ENCODE peak calls at places on chromosomes 12 and 14, in seven cellular contexts. Z is HCT116, I is AG04450, C is OCI-LY7, B is heart right ventricle, X is MM.1S, U is PC-3. K is an unnamed sample.

GRCh38 chr14:49879683-49880204 is 13.1 kb upstream of the ARF6 start:
- DNase-seq in Z (peak), I (no peak), C (peak), B (no peak), X (peak), U (peak), K (no peak)

GRCh38 chr12:126719886-126720666 is 1546.9 kb upstream of the TMEM132C start:
- DNase-seq in Z (no peak), I (no peak), C (no peak), B (no peak), X (no peak), U (no peak), K (no peak)

GRCh38 chr14:35384386-35385041 is 20.0 kb downstream of the NFKBIA start:
- DNase-seq in Z (no peak), I (peak), C (no peak), B (peak), X (no peak), U (no peak), K (peak)

GRCh38 chr12:82517027-82517426 is 158.7 kb downstream of the METTL25 start:
- DNase-seq in Z (peak), I (no peak), C (peak), B (no peak), X (peak), U (peak), K (no peak)

GRCh38 chr12:99122959-99123358 is 477.9 kb downstream of the APAF1 start:
- DNase-seq in Z (no peak), I (no peak), C (no peak), B (no peak), X (no peak), U (no peak), K (no peak)

GRCh38 chr12:75986001-75986739 is 45.4 kb downstream of the PHLDA1 start:
- DNase-seq in Z (no peak), I (no peak), C (peak), B (no peak), X (no peak), U (no peak), K (no peak)

GRCh38 chr12:19048943-19049342 is 80.6 kb upstream of the PLEKHA5 start:
- DNase-seq in Z (no peak), I (no peak), C (no peak), B (no peak), X (no peak), U (peak), K (no peak)

GRCh38 chr12:131386781-131387180 is 324.1 kb upstream of the SFSWAP start:
- DNase-seq in Z (no peak), I (no peak), C (no peak), B (no peak), X (no peak), U (no peak), K (no peak)

GRCh38 chr14:104262515-104263514 is 124.4 kb downstream of the KIF26A start:
- DNase-seq in Z (no peak), I (no peak), C (no peak), B (no peak), X (no peak), U (no peak), K (no peak)

GRCh38 chr14:34614638-34615037 is 15.3 kb downstream of the SNX6 start:
- DNase-seq in Z (no peak), I (no peak), C (no peak), B (no peak), X (no peak), U (no peak), K (no peak)

GRCh38 chr14:22388669-22389625 is 200.1 kb downstream of the DAD1 start:
- DNase-seq in Z (no peak), I (no peak), C (no peak), B (no peak), X (no peak), U (peak), K (no peak)

GRCh38 chr14:104982548-104983230 is 2.9 kb upstream of the CLBA1 start:
- DNase-seq in Z (no peak), I (no peak), C (no peak), B (no peak), X (no peak), U (no peak), K (no peak)

GRCh38 chr12:78562358-78563205 is 302.0 kb upstream of the SYT1 start:
- DNase-seq in Z (peak), I (no peak), C (peak), B (no peak), X (peak), U (peak), K (no peak)

GRCh38 chr12:86712425-86712843 is 456.2 kb upstream of the MGAT4C start:
- DNase-seq in Z (peak), I (peak), C (no peak), B (no peak), X (no peak), U (peak), K (no peak)

GRCh38 chr14:72880164-72880563 is 13.7 kb downstream of the DPF3 start:
- DNase-seq in Z (no peak), I (no peak), C (no peak), B (no peak), X (no peak), U (no peak), K (no peak)

GRCh38 chr14:88829188-88829587 is 4.7 kb downstream of the TTC8 start:
- DNase-seq in Z (no peak), I (no peak), C (no peak), B (no peak), X (no peak), U (no peak), K (no peak)

GRCh38 chr14:100404419-100404818 is 81.3 kb downstream of the SLC25A47 start:
- DNase-seq in Z (no peak), I (no peak), C (no peak), B (no peak), X (no peak), U (no peak), K (no peak)

GRCh38 chr14:69360438-69361108 is 37.5 kb downstream of the ERH start:
- DNase-seq in Z (no peak), I (no peak), C (peak), B (no peak), X (no peak), U (no peak), K (no peak)

GRCh38 chr12:27785882-27786570 is 6.0 kb upstream of the MANSC4 start:
- DNase-seq in Z (no peak), I (peak), C (no peak), B (no peak), X (no peak), U (peak), K (no peak)

GRCh38 chr14:43790681-43791080 is 716.4 kb downstream of the FSCB start:
- DNase-seq in Z (no peak), I (no peak), C (no peak), B (no peak), X (no peak), U (peak), K (no peak)

GRCh38 chr14:85579957-85580356 is 50.0 kb downstream of the FLRT2 start:
- DNase-seq in Z (no peak), I (no peak), C (no peak), B (no peak), X (no peak), U (no peak), K (no peak)

GRCh38 chr14:100451264-100451663 is 128.1 kb downstream of the SLC25A47 start:
- DNase-seq in Z (no peak), I (no peak), C (no peak), B (no peak), X (no peak), U (no peak), K (no peak)

GRCh38 chr12:26238341-26239126 is 43.2 kb downstream of the SSPN start:
- DNase-seq in Z (no peak), I (no peak), C (no peak), B (no peak), X (no peak), U (peak), K (peak)

GRCh38 chr14:37591311-37591940 is 3.6 kb downstream of the FOXA1 start:
- DNase-seq in Z (no peak), I (no peak), C (no peak), B (peak), X (no peak), U (peak), K (no peak)

GRCh38 chr12:101086490-101086889 is 123.5 kb downstream of the SLC5A8 start:
- DNase-seq in Z (no peak), I (no peak), C (no peak), B (no peak), X (no peak), U (peak), K (no peak)

GRCh38 chr12:15933751-15934150 is 22.6 kb downstream of the DERA start:
- DNase-seq in Z (no peak), I (no peak), C (no peak), B (no peak), X (no peak), U (no peak), K (no peak)

GRCh38 chr12:57868870-57869609 is 22.5 kb upstream of the CTDSP2 start:
- DNase-seq in Z (no peak), I (no peak), C (no peak), B (peak), X (no peak), U (no peak), K (no peak)

GRCh38 chr14:100523536-100524025 is 63.6 kb downstream of the BEGAIN start:
- DNase-seq in Z (no peak), I (no peak), C (no peak), B (no peak), X (no peak), U (no peak), K (peak)

GRCh38 chr14:103056322-103057027 is 874 bp downstream of the CDC42BPB start:
- DNase-seq in Z (no peak), I (no peak), C (no peak), B (peak), X (no peak), U (peak), K (peak)

GRCh38 chr12:5565933-5566632 is 134.2 kb downstream of the NTF3 start:
- DNase-seq in Z (no peak), I (peak), C (no peak), B (no peak), X (no peak), U (no peak), K (no peak)

GRCh38 chr14:51087024-51087423 is 7.9 kb downstream of the TRIM9 start:
- DNase-seq in Z (peak), I (no peak), C (no peak), B (no peak), X (peak), U (peak), K (peak)

GRCh38 chr14:21768116-21768874 is 94.7 kb upstream of the OR4E1 start:
- DNase-seq in Z (peak), I (no peak), C (peak), B (no peak), X (peak), U (peak), K (no peak)

GRCh38 chr12:118102070-118102469 is 1.7 kb downstream of the VSIG10 start:
- DNase-seq in Z (peak), I (no peak), C (no peak), B (no peak), X (no peak), U (peak), K (no peak)

GRCh38 chr14:105092912-105093425 is 27.7 kb upstream of the GPR132 start:
- DNase-seq in Z (no peak), I (no peak), C (no peak), B (peak), X (no peak), U (peak), K (peak)

GRCh38 chr12:79455314-79455713 is 235.4 kb downstream of the PAWR start:
- DNase-seq in Z (no peak), I (no peak), C (no peak), B (no peak), X (no peak), U (no peak), K (no peak)

GRCh38 chr12:93536111-93536765 is 36.2 kb upstream of the SOCS2 start:
- DNase-seq in Z (no peak), I (no peak), C (peak), B (no peak), X (peak), U (no peak), K (no peak)

GRCh38 chr12:93536766-93537515 is 35.5 kb upstream of the SOCS2 start:
- DNase-seq in Z (no peak), I (no peak), C (peak), B (no peak), X (peak), U (no peak), K (no peak)

GRCh38 chr12:93540506-93540905 is 32.0 kb upstream of the SOCS2 start:
- DNase-seq in Z (no peak), I (no peak), C (no peak), B (no peak), X (no peak), U (no peak), K (no peak)

GRCh38 chr12:93539821-93540220 is 32.7 kb upstream of the SOCS2 start:
- DNase-seq in Z (no peak), I (no peak), C (no peak), B (no peak), X (no peak), U (no peak), K (no peak)

DNA sequence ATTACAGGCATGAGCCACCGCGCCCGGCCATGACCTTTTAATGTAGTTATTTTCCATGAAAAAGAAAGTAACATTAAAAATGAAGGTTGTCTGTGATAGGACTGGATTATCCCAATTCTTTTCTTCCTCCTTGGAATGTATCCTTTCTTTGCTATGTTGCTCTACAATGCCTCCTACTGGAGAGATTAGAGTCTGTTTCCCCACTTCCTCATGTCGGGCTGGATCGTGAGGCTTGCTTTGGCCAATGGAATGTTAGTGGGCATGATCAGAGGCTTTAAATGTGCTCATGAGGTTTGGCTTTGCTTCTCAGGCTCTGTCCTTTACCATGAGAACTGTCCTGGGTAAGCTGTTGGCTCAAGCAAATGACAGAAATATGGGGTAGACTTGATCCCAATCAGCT is 34.7 kb upstream of the SOCS2 start:
- DNase-seq in Z (no peak), I (no peak), C (no peak), B (no peak), X (no peak), U (no peak), K (no peak)
- H3K27ac ChIP-seq in Z (no peak), I (no peak), C (no peak), B (no peak), X (no peak), U (no peak), K (no peak)

DNA sequence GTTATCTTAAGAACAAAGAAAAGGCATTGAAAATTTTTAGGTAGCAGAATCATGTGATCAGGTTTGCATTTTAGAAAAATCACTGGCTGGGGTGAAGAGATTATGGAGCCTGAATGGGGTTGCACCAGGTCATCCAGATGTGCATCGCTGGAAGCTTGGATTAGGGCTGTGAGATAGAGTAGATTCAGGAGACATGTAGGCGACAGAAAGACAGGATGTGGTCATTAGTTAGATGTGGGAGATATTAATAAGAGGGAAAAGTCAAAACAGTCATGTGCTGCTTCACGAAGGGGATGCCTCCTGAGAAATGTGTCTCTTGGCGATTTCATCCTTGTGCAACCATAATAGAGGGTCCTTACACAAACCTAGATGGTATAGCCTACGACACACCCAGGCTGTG is 25.1 kb downstream of the TEAD4 start:
- DNase-seq in Z (no peak), I (no peak), C (no peak), B (no peak), X (no peak), U (no peak), K (no peak)
- H3K27ac ChIP-seq in Z (no peak), I (no peak), C (no peak), B (no peak), X (no peak), U (no peak), K (no peak)

DNA sequence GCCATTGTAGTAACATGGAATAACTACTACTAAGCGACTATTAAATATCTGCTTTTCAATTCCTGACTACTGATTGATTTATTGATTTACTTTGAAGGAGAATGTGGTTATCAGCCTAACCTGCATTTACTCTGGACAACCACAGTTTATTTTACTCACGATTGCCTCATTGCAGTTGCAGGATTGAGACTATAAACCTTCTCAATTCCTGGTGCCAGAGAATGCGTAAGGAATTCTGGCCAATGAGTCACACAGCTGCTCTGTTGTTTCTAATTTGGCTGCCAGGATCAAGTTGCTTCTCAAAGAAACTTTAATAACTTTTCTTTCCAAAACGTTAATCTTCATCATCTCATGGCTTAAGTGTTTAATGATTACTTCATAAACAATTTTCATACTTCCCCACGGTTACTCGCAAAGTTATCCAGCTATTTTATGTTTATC is 13.1 kb upstream of the TMTC1 start:
- DNase-seq in Z (peak), I (peak), C (no peak), B (no peak), X (no peak), U (peak), K (no peak)
- H3K27ac ChIP-seq in Z (no peak), I (no peak), C (no peak), B (no peak), X (no peak), U (peak), K (peak)

DNA sequence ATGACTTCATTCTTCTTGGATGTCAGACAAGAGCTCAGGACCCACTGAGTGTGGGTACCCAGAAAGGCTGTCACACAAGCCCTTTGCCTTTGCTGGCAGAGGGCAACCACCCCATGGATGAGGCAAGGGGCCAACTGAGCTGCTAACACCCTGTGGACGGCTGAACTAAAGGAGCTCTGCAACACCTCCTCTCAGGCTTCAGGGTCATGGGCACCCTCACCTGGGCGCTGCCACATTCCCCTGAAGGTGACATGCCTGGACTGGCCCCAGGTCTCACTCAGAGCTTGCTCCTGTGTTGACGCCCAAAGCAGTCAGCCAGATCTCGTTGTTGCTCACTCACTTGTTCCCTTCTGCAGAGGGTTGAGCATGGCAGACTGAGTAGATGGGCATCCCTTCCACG is 336.8 kb upstream of the TMEM132C start:
- DNase-seq in Z (no peak), I (no peak), C (no peak), B (peak), X (no peak), U (no peak), K (no peak)
- H3K27ac ChIP-seq in Z (no peak), I (no peak), C (no peak), B (no peak), X (no peak), U (peak), K (no peak)

GRCh38 chr14:95085321-95085720 is 72.0 kb downstream of the DICER1 start:
- DNase-seq in Z (no peak), I (no peak), C (no peak), B (no peak), X (no peak), U (no peak), K (no peak)
- H3K27ac ChIP-seq in Z (no peak), I (no peak), C (no peak), B (no peak), X (no peak), U (no peak), K (no peak)

DNA sequence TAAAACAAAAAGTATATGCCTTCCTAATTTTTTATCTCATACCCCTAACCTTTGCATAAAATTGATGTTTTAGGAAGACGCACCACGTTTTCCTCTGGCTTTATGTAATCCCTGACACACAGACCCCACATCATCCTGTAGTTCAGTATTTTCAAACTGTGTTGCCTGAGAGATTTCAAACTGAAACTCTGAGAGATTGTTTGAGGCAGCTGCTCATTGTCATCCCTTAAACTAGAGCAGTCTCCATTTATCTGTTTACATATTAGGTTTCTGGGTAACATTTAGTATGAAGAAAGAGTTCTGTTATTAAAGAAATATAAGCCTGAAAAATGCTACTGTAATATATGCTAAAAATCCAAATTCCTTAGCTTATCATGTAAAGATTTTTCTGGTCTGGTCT is 24.3 kb downstream of the MNAT1 start:
- DNase-seq in Z (no peak), I (no peak), C (no peak), B (no peak), X (peak), U (no peak), K (no peak)
- H3K27ac ChIP-seq in Z (no peak), I (no peak), C (no peak), B (no peak), X (peak), U (no peak), K (no peak)

DNA sequence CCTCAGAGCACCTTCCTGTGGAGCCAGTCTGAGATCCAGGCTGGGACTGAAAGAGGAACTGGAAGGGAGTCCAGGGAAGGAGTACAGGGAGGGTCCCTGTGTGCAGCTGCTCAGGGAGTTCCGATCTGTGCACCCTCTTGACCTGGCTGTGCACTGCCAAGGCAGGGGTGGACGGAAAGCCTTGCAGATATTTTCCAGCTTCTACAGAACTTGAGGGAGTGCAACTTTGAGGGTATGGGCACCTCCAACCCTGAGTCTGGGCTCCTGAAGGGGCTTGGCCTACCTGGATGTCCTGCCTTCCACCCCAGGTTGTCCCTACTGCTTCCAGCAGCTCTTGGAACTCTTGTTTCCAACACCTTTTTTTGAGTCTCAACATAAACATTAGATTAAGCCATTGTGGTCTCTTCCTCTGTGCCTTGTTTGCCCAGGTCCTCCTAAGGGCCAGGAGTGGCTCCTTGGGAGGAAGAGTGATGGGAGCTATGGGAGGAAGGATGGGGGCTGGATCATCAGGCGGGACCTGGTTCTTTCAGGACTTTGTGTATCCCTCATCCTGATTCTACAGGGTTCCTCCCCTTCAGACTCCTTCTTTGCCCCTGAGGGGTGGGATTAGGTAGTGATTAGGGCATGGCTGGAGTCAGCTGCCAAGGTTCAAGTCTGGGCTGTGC is 3.5 kb downstream of the KRT7 start:
- DNase-seq in Z (no peak), I (no peak), C (no peak), B (no peak), X (no peak), U (no peak), K (no peak)
- H3K27ac ChIP-seq in Z (no peak), I (no peak), C (no peak), B (no peak), X (no peak), U (peak), K (no peak)

GRCh38 chr14:94665544-94665943 is 53.4 kb downstream of the SERPINA3 start:
- DNase-seq in Z (no peak), I (no peak), C (no peak), B (no peak), X (no peak), U (no peak), K (no peak)
- H3K27ac ChIP-seq in Z (no peak), I (no peak), C (no peak), B (no peak), X (no peak), U (no peak), K (no peak)